ENCODE peak calls at places on chromosomes 12 and 14, in ten cellular contexts. H is heart left ventricle, M is body of pancreas, D is ovary, X is tibial nerve, U is IMR-90, R is Peyer's patch, Z is right lobe of liver, N is prostate gland, C is thyroid gland. V is an unnamed sample. For H3K4me1, the result is how much of the 10 kb centered on the place peaks cover.

GRCh38 chr14:98028156-98028555 is 1231.0 kb downstream of the VRK1 start:
- DNase-seq in H (no peak), M (no peak), D (no peak), X (no peak), U (no peak), R (no peak), Z (no peak), N (no peak), C (no peak), V (no peak)

GRCh38 chr14:93962701-93963601 is 13.4 kb downstream of the ASB2 start:
- DNase-seq in H (no peak), M (no peak), D (no peak), X (no peak), U (peak), R (peak), Z (no peak), N (no peak), C (no peak), V (no peak)

GRCh38 chr12:2795291-2796186 is 769 bp downstream of the FKBP4 start:
- DNase-seq in H (peak), M (peak), D (peak), X (peak), U (peak), R (peak), Z (peak), N (peak), C (peak), V (peak)

GRCh38 chr12:106062693-106063092 is 76.1 kb downstream of the NUAK1 start:
- DNase-seq in H (no peak), M (no peak), D (no peak), X (no peak), U (no peak), R (no peak), Z (no peak), N (no peak), C (no peak), V (no peak)

GRCh38 chr14:44162197-44162596 is 344.9 kb downstream of the FSCB start:
- DNase-seq in H (no peak), M (no peak), D (no peak), X (no peak), U (no peak), R (peak), Z (no peak), N (no peak), C (no peak), V (no peak)

GRCh38 chr12:122830517-122831214 is 4.6 kb upstream of the HIP1R start:
- DNase-seq in H (no peak), M (no peak), D (no peak), X (no peak), U (peak), R (peak), Z (no peak), N (no peak), C (no peak), V (no peak)

GRCh38 chr14:88592016-88592415 is 29.2 kb downstream of the ZC3H14 start:
- DNase-seq in H (no peak), M (peak), D (no peak), X (no peak), U (peak), R (no peak), Z (no peak), N (no peak), C (no peak), V (no peak)

GRCh38 chr14:50844397-50844796 is 13.4 kb upstream of the NIN start:
- DNase-seq in H (no peak), M (no peak), D (no peak), X (no peak), U (no peak), R (no peak), Z (no peak), N (no peak), C (no peak), V (no peak)

GRCh38 chr14:103293465-103293864 is 40.6 kb upstream of the EIF5 start:
- DNase-seq in H (no peak), M (no peak), D (no peak), X (no peak), U (no peak), R (peak), Z (peak), N (no peak), C (no peak), V (no peak)

GRCh38 chr12:98591209-98591608 is 2.3 kb upstream of the SLC25A3 start:
- DNase-seq in H (no peak), M (no peak), D (no peak), X (no peak), U (peak), R (no peak), Z (no peak), N (no peak), C (no peak), V (no peak)

GRCh38 chr12:66497000-66497897 is 181.6 kb downstream of the GRIP1 start:
- DNase-seq in H (no peak), M (no peak), D (no peak), X (no peak), U (no peak), R (no peak), Z (no peak), N (no peak), C (no peak), V (no peak)

GRCh38 chr14:101812071-101812470 is 50.6 kb downstream of the PPP2R5C start:
- DNase-seq in H (no peak), M (peak), D (no peak), X (no peak), U (no peak), R (no peak), Z (no peak), N (no peak), C (no peak), V (no peak)

GRCh38 chr12:90274407-90274806 is 565.8 kb upstream of the ATP2B1 start:
- DNase-seq in H (no peak), M (no peak), D (no peak), X (no peak), U (no peak), R (no peak), Z (no peak), N (no peak), C (no peak), V (no peak)

GRCh38 chr12:104485651-104486341 is 29.0 kb downstream of the CHST11 start:
- DNase-seq in H (no peak), M (no peak), D (no peak), X (no peak), U (no peak), R (peak), Z (no peak), N (no peak), C (no peak), V (no peak)

GRCh38 chr12:54373619-54374554 is 9.6 kb upstream of the GPR84 start:
- DNase-seq in H (no peak), M (no peak), D (no peak), X (no peak), U (no peak), R (no peak), Z (no peak), N (no peak), C (no peak), V (no peak)
- H3K4me1 ChIP-seq in H (under half), M (under half), D (under half), X (under half), U (under half), R (under half), Z (under half), N (under half), C (under half), V (under half)

GRCh38 chr14:104968541-104969401 is 9.4 kb downstream of the AHNAK2 start:
- DNase-seq in H (peak), M (no peak), D (peak), X (no peak), U (no peak), R (peak), Z (peak), N (peak), C (peak), V (peak)
- TF ChIP-seq CTCF in H (no peak), M (no peak), D (no peak), X (no peak), U (no peak), R (no peak), Z (no peak), N (no peak), C (no peak), V (no peak)

GRCh38 chr12:108129017-108129812 is at the start of gene WSCD2:
- DNase-seq in H (peak), M (peak), D (peak), X (peak), U (no peak), R (peak), Z (peak), N (peak), C (peak), V (no peak)
- TF ChIP-seq POLR2A in H (no peak), M (no peak), D (no peak), X (no peak), U (no peak), R (no peak), Z (no peak), N (no peak), C (peak), V (no peak)

DNA sequence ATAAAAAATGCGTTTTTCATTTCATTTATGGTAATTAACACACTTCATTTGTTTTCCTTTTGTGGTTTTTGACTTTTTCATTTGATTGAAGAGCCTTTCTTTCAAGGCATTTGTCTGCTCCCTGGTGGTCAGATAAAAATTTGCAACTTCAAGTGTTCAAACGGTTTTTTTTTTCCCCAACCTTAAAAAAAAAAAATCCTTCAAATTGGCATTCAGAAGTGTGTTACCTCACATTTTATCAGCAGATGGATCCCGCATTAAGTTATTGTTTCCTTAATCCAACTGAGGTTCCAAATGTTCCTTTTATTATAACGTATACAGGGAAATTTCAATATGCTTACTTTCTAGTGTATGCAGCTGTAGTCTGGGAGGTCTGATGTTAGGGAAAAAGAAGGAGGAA is 47.2 kb downstream of the MYF5 start:
- DNase-seq in H (no peak), M (no peak), D (no peak), X (peak), U (peak), R (no peak), Z (no peak), N (no peak), C (peak), V (no peak)
- H3K4me1 ChIP-seq in H (under half), M (under half), D (under half), X (under half), U (under half), R (under half), Z (under half), N (under half), C (under half), V (under half)

V was measured in breast epithelium.